ENCODE peak calls at places on chromosome 5, in six cellular contexts. One of them, this sample, is unnamed. For H3K36me3, the result is how much of the 10 kb centered on the place peaks cover.

GRCh38 chr5:109161914-109162683 is 247.7 kb downstream of the PJA2 start:
- DNase-seq in GM23248: peak
- DNase-seq in endodermal cell: no peak
- DNase-seq in CD8-positive, alpha-beta memory T cell: no peak
- DNase-seq in SJSA1: no peak
- DNase-seq in heart right ventricle: no peak
- DNase-seq in this sample: no peak

GRCh38 chr5:123496892-123497291 is 15.1 kb upstream of the CSNK1G3 start:
- DNase-seq in SJSA1: no peak
- DNase-seq in GM23248: peak
- DNase-seq in endodermal cell: no peak
- DNase-seq in CD8-positive, alpha-beta memory T cell: no peak
- DNase-seq in heart right ventricle: no peak
- DNase-seq in this sample: no peak

GRCh38 chr5:138282918-138283742 is 8.7 kb upstream of the GFRA3 start:
- DNase-seq in CD8-positive, alpha-beta memory T cell: no peak
- DNase-seq in SJSA1: peak
- DNase-seq in heart right ventricle: peak
- DNase-seq in endodermal cell: peak
- DNase-seq in GM23248: peak
- DNase-seq in this sample: peak

GRCh38 chr5:136811551-136811950 is 446.2 kb upstream of the TRPC7 start:
- DNase-seq in heart right ventricle: no peak
- DNase-seq in CD8-positive, alpha-beta memory T cell: no peak
- DNase-seq in endodermal cell: no peak
- DNase-seq in GM23248: peak
- DNase-seq in SJSA1: peak
- DNase-seq in this sample: no peak

GRCh38 chr5:126852104-126852531 is 75.2 kb downstream of the LMNB1 start:
- DNase-seq in GM23248: peak
- DNase-seq in heart right ventricle: no peak
- DNase-seq in SJSA1: no peak
- DNase-seq in endodermal cell: no peak
- DNase-seq in CD8-positive, alpha-beta memory T cell: no peak
- DNase-seq in this sample: no peak

GRCh38 chr5:150144211-150144801 is 11.3 kb downstream of the PDGFRB start:
- DNase-seq in endodermal cell: peak
- DNase-seq in CD8-positive, alpha-beta memory T cell: no peak
- DNase-seq in SJSA1: peak
- DNase-seq in GM23248: peak
- DNase-seq in heart right ventricle: peak
- DNase-seq in this sample: peak

GRCh38 chr5:116343961-116344360 is 230.7 kb downstream of the SEMA6A start:
- DNase-seq in heart right ventricle: no peak
- DNase-seq in CD8-positive, alpha-beta memory T cell: no peak
- DNase-seq in GM23248: no peak
- DNase-seq in endodermal cell: peak
- DNase-seq in SJSA1: no peak
- DNase-seq in this sample: no peak

GRCh38 chr5:852431-853401 is 1.9 kb upstream of the ZDHHC11 start:
- DNase-seq in CD8-positive, alpha-beta memory T cell: no peak
- DNase-seq in GM23248: no peak
- DNase-seq in SJSA1: no peak
- DNase-seq in endodermal cell: no peak
- DNase-seq in heart right ventricle: no peak
- DNase-seq in this sample: peak

GRCh38 chr5:17221843-17222614 is 4.6 kb downstream of the BASP1 start:
- DNase-seq in heart right ventricle: no peak
- DNase-seq in endodermal cell: no peak
- DNase-seq in GM23248: peak
- DNase-seq in CD8-positive, alpha-beta memory T cell: no peak
- DNase-seq in SJSA1: no peak
- DNase-seq in this sample: no peak

GRCh38 chr5:130032807-130033206 is 128.5 kb downstream of the CHSY3 start:
- DNase-seq in GM23248: no peak
- DNase-seq in CD8-positive, alpha-beta memory T cell: no peak
- DNase-seq in SJSA1: no peak
- DNase-seq in endodermal cell: no peak
- DNase-seq in heart right ventricle: no peak
- DNase-seq in this sample: peak

GRCh38 chr5:150190987-150191386 is 1.1 kb downstream of the SLC6A7 start:
- DNase-seq in CD8-positive, alpha-beta memory T cell: no peak
- DNase-seq in endodermal cell: no peak
- DNase-seq in heart right ventricle: no peak
- DNase-seq in SJSA1: no peak
- DNase-seq in GM23248: no peak
- DNase-seq in this sample: no peak

GRCh38 chr5:136249678-136250266 is 56.8 kb upstream of the SMIM32 start:
- DNase-seq in GM23248: peak
- DNase-seq in CD8-positive, alpha-beta memory T cell: no peak
- DNase-seq in SJSA1: peak
- DNase-seq in endodermal cell: peak
- DNase-seq in heart right ventricle: peak
- DNase-seq in this sample: peak

GRCh38 chr5:31193591-31194457 is at the start of gene CDH6:
- DNase-seq in CD8-positive, alpha-beta memory T cell: no peak
- DNase-seq in SJSA1: no peak
- DNase-seq in endodermal cell: peak
- DNase-seq in heart right ventricle: peak
- DNase-seq in GM23248: peak
- DNase-seq in this sample: peak

GRCh38 chr5:180467028-180467427 is 27.2 kb upstream of the CNOT6 start:
- DNase-seq in endodermal cell: no peak
- DNase-seq in CD8-positive, alpha-beta memory T cell: no peak
- DNase-seq in heart right ventricle: no peak
- DNase-seq in SJSA1: no peak
- DNase-seq in GM23248: peak
- DNase-seq in this sample: no peak

GRCh38 chr5:16480144-16480543 is 14.5 kb upstream of the ZNF622 start:
- DNase-seq in heart right ventricle: no peak
- DNase-seq in SJSA1: no peak
- DNase-seq in endodermal cell: no peak
- DNase-seq in GM23248: no peak
- DNase-seq in CD8-positive, alpha-beta memory T cell: no peak
- DNase-seq in this sample: no peak

GRCh38 chr5:96863949-96864649 is 12.2 kb upstream of the ERAP2 start:
- DNase-seq in CD8-positive, alpha-beta memory T cell: no peak
- DNase-seq in heart right ventricle: no peak
- DNase-seq in endodermal cell: no peak
- DNase-seq in SJSA1: no peak
- DNase-seq in GM23248: no peak
- DNase-seq in this sample: no peak

GRCh38 chr5:125291447-125291846 is 545.0 kb upstream of the ZNF608 start:
- DNase-seq in SJSA1: no peak
- DNase-seq in heart right ventricle: no peak
- DNase-seq in endodermal cell: no peak
- DNase-seq in GM23248: no peak
- DNase-seq in CD8-positive, alpha-beta memory T cell: no peak
- DNase-seq in this sample: no peak

GRCh38 chr5:65803699-65804426 is 81.9 kb downstream of the NLN start:
- DNase-seq in GM23248: no peak
- DNase-seq in CD8-positive, alpha-beta memory T cell: no peak
- DNase-seq in heart right ventricle: no peak
- DNase-seq in endodermal cell: no peak
- DNase-seq in SJSA1: no peak
- DNase-seq in this sample: no peak
- H3K36me3 ChIP-seq in GM23248: under half
- H3K36me3 ChIP-seq in CD8-positive, alpha-beta memory T cell: under half
- H3K36me3 ChIP-seq in heart right ventricle: under half
- H3K36me3 ChIP-seq in endodermal cell: half or more
- H3K36me3 ChIP-seq in SJSA1: under half
- H3K36me3 ChIP-seq in this sample: under half

GRCh38 chr5:75380099-75380498 is 43.1 kb downstream of the HMGCR start:
- DNase-seq in endodermal cell: no peak
- DNase-seq in GM23248: no peak
- DNase-seq in CD8-positive, alpha-beta memory T cell: no peak
- DNase-seq in heart right ventricle: no peak
- DNase-seq in SJSA1: no peak
- DNase-seq in this sample: no peak
- H3K36me3 ChIP-seq in endodermal cell: half or more
- H3K36me3 ChIP-seq in GM23248: under half
- H3K36me3 ChIP-seq in CD8-positive, alpha-beta memory T cell: under half
- H3K36me3 ChIP-seq in heart right ventricle: half or more
- H3K36me3 ChIP-seq in SJSA1: half or more
- H3K36me3 ChIP-seq in this sample: half or more

GRCh38 chr5:154884424-154884823 is 26.0 kb downstream of the CNOT8 start:
- DNase-seq in SJSA1: no peak
- DNase-seq in CD8-positive, alpha-beta memory T cell: no peak
- DNase-seq in endodermal cell: peak
- DNase-seq in GM23248: no peak
- DNase-seq in heart right ventricle: no peak
- DNase-seq in this sample: no peak

GRCh38 chr5:154873791-154874331 is 15.4 kb downstream of the CNOT8 start:
- DNase-seq in GM23248: no peak
- DNase-seq in SJSA1: no peak
- DNase-seq in heart right ventricle: no peak
- DNase-seq in CD8-positive, alpha-beta memory T cell: no peak
- DNase-seq in endodermal cell: peak
- DNase-seq in this sample: peak

GRCh38 chr5:154881986-154882385 is 23.6 kb downstream of the CNOT8 start:
- DNase-seq in endodermal cell: no peak
- DNase-seq in CD8-positive, alpha-beta memory T cell: no peak
- DNase-seq in GM23248: no peak
- DNase-seq in heart right ventricle: no peak
- DNase-seq in SJSA1: no peak
- DNase-seq in this sample: no peak

DNA sequence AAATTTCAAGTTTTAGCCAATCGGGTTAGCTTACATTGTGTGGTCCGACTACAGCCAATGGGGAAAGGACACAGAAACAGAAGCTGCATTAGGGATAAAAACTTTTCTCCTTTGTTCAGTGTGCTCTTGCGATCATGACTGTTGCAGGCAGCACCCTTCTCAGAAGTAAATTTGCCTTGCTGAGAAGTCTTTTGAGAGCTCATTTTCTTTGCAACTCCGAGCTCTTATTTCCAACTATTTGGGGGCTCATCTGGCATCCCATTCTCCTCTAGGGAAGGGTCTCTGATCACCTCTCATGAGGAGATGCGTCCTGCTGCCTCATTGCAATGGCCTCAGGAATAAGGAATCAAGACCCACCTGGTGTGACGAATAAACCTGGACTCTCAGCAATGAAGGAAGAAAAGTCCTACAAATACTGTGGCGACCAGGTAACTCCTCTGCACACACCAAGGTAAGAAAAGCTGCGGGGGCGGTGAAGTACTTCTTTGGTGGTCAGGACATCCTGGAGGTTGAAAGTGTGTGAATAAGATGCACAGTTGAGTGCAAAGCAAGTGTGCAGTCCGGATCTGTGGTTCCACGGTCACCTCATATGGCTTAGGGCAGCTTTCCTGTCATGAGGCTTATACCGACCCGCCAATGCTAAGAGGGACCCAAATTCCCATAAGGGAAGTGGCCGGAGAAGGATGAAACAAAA is 20.4 kb downstream of the CNOT8 start:
- DNase-seq in heart right ventricle: no peak
- DNase-seq in endodermal cell: peak
- DNase-seq in SJSA1: no peak
- DNase-seq in CD8-positive, alpha-beta memory T cell: no peak
- DNase-seq in GM23248: peak
- DNase-seq in this sample: no peak
- H3K36me3 ChIP-seq in heart right ventricle: half or more
- H3K36me3 ChIP-seq in endodermal cell: under half
- H3K36me3 ChIP-seq in SJSA1: under half
- H3K36me3 ChIP-seq in CD8-positive, alpha-beta memory T cell: under half
- H3K36me3 ChIP-seq in GM23248: under half
- H3K36me3 ChIP-seq in this sample: half or more

DNA sequence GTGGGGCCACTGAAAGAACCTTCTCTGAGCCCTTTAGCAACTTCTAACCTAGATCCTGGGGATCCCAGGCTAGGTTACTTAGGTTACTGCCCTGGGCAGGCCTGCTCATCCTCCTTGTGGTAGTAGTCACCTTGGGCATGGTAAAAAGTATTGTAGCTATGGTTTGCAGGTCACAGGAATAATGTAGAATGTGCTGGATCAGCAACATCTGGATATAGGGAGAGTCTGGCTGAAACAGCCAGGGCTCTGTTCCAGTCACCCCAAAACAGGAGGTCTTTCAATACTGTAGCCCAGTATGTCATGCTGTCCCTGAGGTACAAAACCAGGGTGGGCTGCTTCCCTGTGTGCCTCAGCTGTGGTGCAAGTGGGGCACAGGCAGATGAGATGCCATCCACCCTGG is 33.6 kb downstream of the UGT3A2 start:
- DNase-seq in endodermal cell: no peak
- DNase-seq in GM23248: no peak
- DNase-seq in heart right ventricle: no peak
- DNase-seq in CD8-positive, alpha-beta memory T cell: no peak
- DNase-seq in SJSA1: no peak
- DNase-seq in this sample: no peak
- H3K36me3 ChIP-seq in endodermal cell: under half
- H3K36me3 ChIP-seq in GM23248: under half
- H3K36me3 ChIP-seq in heart right ventricle: under half
- H3K36me3 ChIP-seq in CD8-positive, alpha-beta memory T cell: under half
- H3K36me3 ChIP-seq in SJSA1: under half
- H3K36me3 ChIP-seq in this sample: under half

This sample was measured in tibial artery.